ENCODE peak calls at places on chromosomes 16 and 17, in seven cellular contexts. F is HCT116, U is right lobe of liver, P is endothelial cell of umbilical vein, D is epithelial cell of esophagus, K is DND-41, R is stomach. W is an unnamed sample.

GRCh38 chr16:17696696-17697095 is 225.9 kb upstream of the XYLT1 start:
- DNase-seq in U (no peak), K (no peak), P (no peak), D (no peak), F (no peak), R (no peak), W (no peak)

GRCh38 chr16:83453977-83454376 is 353.8 kb upstream of the HSBP1 start:
- DNase-seq in U (no peak), F (no peak), P (no peak), R (no peak), D (no peak), K (no peak), W (no peak)

GRCh38 chr17:13557077-13557476 is 44.7 kb downstream of the HS3ST3A1 start:
- DNase-seq in D (no peak), R (no peak), K (no peak), P (no peak), F (no peak), U (no peak), W (peak)

GRCh38 chr16:88387941-88388627 is 5.3 kb downstream of the ZNF469 start:
- DNase-seq in P (peak), U (no peak), D (peak), K (no peak), F (no peak), R (peak), W (no peak)

GRCh38 chr16:89917773-89918452 is 749 bp upstream of the MC1R start:
- DNase-seq in R (peak), F (peak), U (peak), K (peak), P (peak), D (peak), W (peak)

GRCh38 chr17:10215286-10215685 is 16.9 kb upstream of the GAS7 start:
- DNase-seq in K (no peak), F (no peak), U (no peak), D (no peak), R (no peak), P (no peak), W (no peak)

GRCh38 chr17:82948081-82948511 is 108.3 kb upstream of the ZNF750 start:
- DNase-seq in R (no peak), F (no peak), P (no peak), D (no peak), K (no peak), U (peak), W (no peak)

GRCh38 chr17:70119961-70120360 is 44.9 kb downstream of the KCNJ16 start:
- DNase-seq in U (no peak), R (no peak), F (no peak), D (peak), P (peak), K (no peak), W (no peak)

GRCh38 chr16:57186630-57187507 is 740 bp downstream of the RSPRY1 start:
- DNase-seq in U (no peak), R (no peak), P (peak), K (peak), D (peak), F (no peak), W (peak)

GRCh38 chr17:50102164-50102991 is 7.2 kb downstream of the PDK2 start:
- DNase-seq in P (no peak), K (no peak), F (no peak), D (no peak), R (peak), U (peak), W (no peak)

GRCh38 chr17:81332949-81333570 is 38.0 kb upstream of the SLC38A10 start:
- DNase-seq in U (no peak), D (no peak), K (no peak), R (no peak), P (no peak), F (no peak), W (no peak)

GRCh38 chr17:50534979-50535326 is 2.4 kb downstream of the EPN3 start:
- DNase-seq in P (no peak), D (no peak), F (no peak), R (no peak), U (no peak), K (no peak), W (no peak)

GRCh38 chr17:31413081-31413799 is 21.8 kb downstream of the RAB11FIP4 start:
- DNase-seq in P (no peak), D (no peak), U (no peak), F (no peak), R (no peak), K (no peak), W (no peak)

GRCh38 chr17:81510798-81511549 is 1.6 kb downstream of the ACTG1 start:
- DNase-seq in R (no peak), U (no peak), P (peak), F (no peak), K (peak), D (no peak), W (no peak)

GRCh38 chr17:79146562-79146961 is 71.9 kb downstream of the ENGASE start:
- DNase-seq in U (no peak), F (no peak), K (no peak), R (no peak), D (no peak), P (no peak), W (no peak)

GRCh38 chr17:37447641-37448040 is 41.0 kb downstream of the TADA2A start:
- DNase-seq in P (peak), D (peak), K (no peak), F (peak), U (no peak), R (no peak), W (peak)

GRCh38 chr17:2689411-2690164 is 22.0 kb downstream of the CLUH start:
- DNase-seq in D (no peak), R (no peak), F (no peak), U (peak), P (no peak), K (no peak), W (no peak)

GRCh38 chr16:24041834-24042631 is 206.2 kb downstream of the PRKCB start:
- DNase-seq in R (peak), P (peak), F (peak), D (peak), K (peak), U (peak), W (peak)

GRCh38 chr17:16917995-16918394 is 53.9 kb downstream of the TNFRSF13B start:
- DNase-seq in P (no peak), R (peak), K (no peak), F (no peak), D (no peak), U (no peak), W (no peak)

GRCh38 chr17:31313982-31314787 is at the start of gene EVI2B:
- DNase-seq in D (peak), R (no peak), P (peak), K (no peak), U (no peak), F (no peak), W (peak)

GRCh38 chr17:65930140-65930715 is 261.7 kb downstream of the CEP112 start:
- DNase-seq in F (no peak), D (no peak), U (no peak), R (no peak), P (no peak), K (no peak), W (no peak)

GRCh38 chr16:24085665-24086064 is 170.5 kb upstream of the CACNG3 start:
- DNase-seq in K (no peak), P (no peak), U (no peak), R (no peak), F (no peak), D (no peak), W (no peak)

GRCh38 chr17:80755650-80756405 is 211.2 kb downstream of the RPTOR start:
- DNase-seq in R (no peak), U (no peak), F (no peak), P (no peak), D (no peak), K (no peak), W (no peak)

GRCh38 chr17:30922235-30922993 is 669 bp downstream of the ADAP2 start:
- DNase-seq in K (no peak), F (no peak), R (no peak), P (no peak), U (peak), D (no peak), W (no peak)

GRCh38 chr16:56615353-56615752 is 7.0 kb downstream of the MT2A start:
- DNase-seq in U (no peak), R (no peak), D (peak), F (no peak), K (no peak), P (no peak), W (no peak)

GRCh38 chr16:21116148-21116693 is 34.4 kb downstream of the DNAH3 start:
- DNase-seq in R (no peak), P (peak), F (no peak), D (no peak), K (no peak), U (no peak), W (no peak)
- H3K4me3 ChIP-seq in R (no peak), P (peak), F (no peak), D (no peak), K (no peak), U (no peak), W (no peak)

DNA sequence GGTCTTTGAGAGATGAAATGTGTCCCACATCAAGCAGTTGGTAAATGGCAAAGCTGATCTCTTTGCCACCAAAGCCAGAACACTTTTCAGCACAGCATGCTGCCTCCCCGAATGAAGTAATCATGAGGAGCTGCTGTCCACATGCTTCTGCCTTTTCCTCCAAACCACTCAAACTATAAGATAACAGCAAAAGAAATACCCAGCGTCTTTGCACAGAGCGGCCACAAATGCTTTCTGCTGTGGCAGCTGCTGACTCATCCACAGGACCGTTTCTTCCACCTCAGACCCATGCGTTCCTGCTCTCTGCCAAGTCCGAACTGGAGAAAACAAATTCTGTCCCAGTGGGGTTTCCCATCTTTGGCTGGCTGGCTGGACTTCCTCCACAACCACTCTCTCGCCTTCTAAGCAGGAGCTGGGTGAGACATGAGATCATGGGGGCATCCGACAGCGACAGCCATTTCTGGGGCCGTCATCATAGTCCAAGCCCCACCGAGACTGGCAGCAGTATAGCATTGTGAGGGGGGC is 27.1 kb downstream of the TBC1D3B start:
- DNase-seq in F (no peak), D (no peak), U (no peak), K (no peak), P (no peak), R (no peak), W (peak)
- TF ChIP-seq CTCF in F (peak), D (no peak), U (no peak), K (no peak), P (no peak), R (no peak), W (no peak)

GRCh38 chr17:8822401-8823035 is 23.4 kb upstream of the MFSD6L start:
- DNase-seq in D (no peak), F (no peak), P (no peak), U (no peak), R (no peak), K (no peak), W (no peak)

GRCh38 chr17:8823279-8823678 is 24.1 kb upstream of the MFSD6L start:
- DNase-seq in U (no peak), P (no peak), F (no peak), K (no peak), D (no peak), R (no peak), W (no peak)

GRCh38 chr17:8818654-8819330 is 19.6 kb upstream of the MFSD6L start:
- DNase-seq in F (no peak), R (no peak), D (no peak), K (no peak), P (no peak), U (no peak), W (no peak)

GRCh38 chr17:8820311-8821010 is 21.3 kb upstream of the MFSD6L start:
- DNase-seq in P (no peak), D (no peak), U (no peak), F (no peak), K (no peak), R (no peak), W (no peak)

GRCh38 chr17:8821446-8822105 is 22.4 kb upstream of the MFSD6L start:
- DNase-seq in K (no peak), F (no peak), U (no peak), P (no peak), R (no peak), D (no peak), W (no peak)
- H3K4me3 ChIP-seq in K (no peak), F (no peak), U (no peak), P (no peak), R (no peak), D (no peak), W (no peak)

GRCh38 chr17:45666046-45666600 is 118.0 kb upstream of the CRHR1 start:
- DNase-seq in R (no peak), D (no peak), K (no peak), F (no peak), P (no peak), U (no peak), W (no peak)

GRCh38 chr17:45666641-45667040 is 117.5 kb upstream of the CRHR1 start:
- DNase-seq in K (no peak), R (no peak), D (no peak), U (no peak), P (no peak), F (no peak), W (no peak)

GRCh38 chr17:45662432-45662831 is 121.7 kb upstream of the CRHR1 start:
- DNase-seq in K (no peak), F (no peak), D (no peak), R (no peak), U (no peak), P (no peak), W (no peak)

GRCh38 chr17:45660474-45660873 is 123.6 kb upstream of the CRHR1 start:
- DNase-seq in K (no peak), F (no peak), D (no peak), R (no peak), P (no peak), U (no peak), W (no peak)

GRCh38 chr17:45663772-45664171 is 120.3 kb upstream of the CRHR1 start:
- DNase-seq in P (no peak), D (no peak), F (no peak), K (no peak), U (no peak), R (no peak), W (no peak)
- TF ChIP-seq CTCF in P (no peak), D (no peak), F (peak), K (no peak), U (no peak), R (no peak), W (no peak)

DNA sequence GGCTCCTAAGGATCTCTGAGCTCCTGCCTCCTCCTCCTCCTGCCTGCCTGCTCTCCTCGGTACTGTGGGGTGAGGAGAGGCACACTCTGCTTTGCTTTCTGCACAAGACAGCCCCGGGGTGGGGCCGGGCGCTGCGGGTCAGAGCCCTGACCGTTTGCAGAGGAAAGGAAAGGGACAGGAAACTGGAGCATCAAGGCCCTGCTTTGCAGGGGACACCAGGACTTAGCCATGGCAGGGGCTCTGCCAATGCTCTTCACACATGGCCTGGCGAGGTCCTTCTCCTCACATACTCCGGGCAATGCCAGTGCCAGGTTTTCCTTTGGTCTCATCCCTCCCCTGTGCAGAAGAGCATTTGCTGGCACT is 23.7 kb upstream of the DOC2B start:
- DNase-seq in U (no peak), K (no peak), F (no peak), R (no peak), D (no peak), P (no peak), W (no peak)
- H3K4me3 ChIP-seq in U (no peak), K (no peak), F (no peak), R (no peak), D (no peak), P (no peak), W (no peak)

GRCh38 chr16:59170065-59170712 is 436.1 kb upstream of the GOT2 start:
- DNase-seq in P (no peak), R (no peak), F (no peak), D (no peak), K (no peak), U (no peak), W (no peak)
- TF ChIP-seq CTCF in P (no peak), R (no peak), F (no peak), D (no peak), K (no peak), U (no peak), W (no peak)

DNA sequence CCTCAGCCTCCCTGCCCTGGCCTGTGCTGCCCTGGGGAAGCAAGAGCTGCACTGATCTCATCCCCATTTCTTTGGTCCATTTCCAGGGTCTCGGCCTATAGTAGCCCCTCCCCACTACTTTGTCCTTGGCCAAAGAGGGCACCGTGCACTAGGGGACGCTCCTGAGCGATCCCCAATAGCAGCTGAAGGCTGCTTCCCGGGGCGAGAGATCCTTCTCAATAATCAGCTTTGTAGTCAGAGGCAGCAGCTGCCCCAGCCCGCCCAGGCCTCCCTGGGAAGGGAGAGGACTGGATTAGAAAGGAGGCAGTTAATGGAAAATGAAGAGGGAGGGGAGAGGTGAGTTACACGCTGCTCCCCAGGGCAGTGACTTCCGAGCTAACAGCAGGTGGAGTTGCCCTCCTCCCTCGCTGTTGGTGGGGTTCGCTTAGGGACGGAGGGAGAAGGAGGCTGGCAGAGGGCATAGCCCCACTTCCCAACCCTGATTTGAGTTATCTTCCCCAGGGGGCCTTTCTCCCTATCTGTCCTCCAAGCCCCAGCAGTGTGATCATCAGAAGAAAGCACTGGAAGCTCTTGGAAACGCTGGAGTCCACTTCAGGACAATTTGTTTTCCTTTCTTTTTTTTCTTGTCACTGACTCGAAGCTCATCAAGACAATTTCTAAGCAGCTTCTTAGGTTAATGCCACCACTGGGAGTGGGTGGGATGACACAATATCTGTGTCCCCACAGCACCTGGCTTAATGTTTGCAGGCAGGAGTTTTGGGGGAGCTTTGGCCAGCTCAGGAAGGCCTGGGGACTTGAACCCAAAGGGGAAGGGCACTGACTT is 2.6 kb downstream of the MXRA7 start:
- DNase-seq in D (no peak), F (no peak), P (no peak), R (no peak), U (no peak), K (no peak), W (no peak)
- H3K4me3 ChIP-seq in D (no peak), F (peak), P (no peak), R (peak), U (no peak), K (no peak), W (peak)

GRCh38 chr17:57733085-57733484 is 12.0 kb downstream of the CCDC182 start:
- DNase-seq in R (no peak), K (no peak), P (no peak), D (no peak), U (no peak), F (no peak), W (no peak)

GRCh38 chr17:57737450-57737849 is 7.6 kb downstream of the CCDC182 start:
- DNase-seq in P (no peak), F (no peak), U (no peak), K (no peak), D (no peak), R (no peak), W (no peak)

GRCh38 chr17:57735230-57735629 is 9.9 kb downstream of the CCDC182 start:
- DNase-seq in U (no peak), P (no peak), F (no peak), R (no peak), D (no peak), K (no peak), W (no peak)

GRCh38 chr17:57732062-57732461 is 13.0 kb downstream of the CCDC182 start:
- DNase-seq in F (no peak), D (no peak), U (peak), R (no peak), P (no peak), K (no peak), W (no peak)

DNA sequence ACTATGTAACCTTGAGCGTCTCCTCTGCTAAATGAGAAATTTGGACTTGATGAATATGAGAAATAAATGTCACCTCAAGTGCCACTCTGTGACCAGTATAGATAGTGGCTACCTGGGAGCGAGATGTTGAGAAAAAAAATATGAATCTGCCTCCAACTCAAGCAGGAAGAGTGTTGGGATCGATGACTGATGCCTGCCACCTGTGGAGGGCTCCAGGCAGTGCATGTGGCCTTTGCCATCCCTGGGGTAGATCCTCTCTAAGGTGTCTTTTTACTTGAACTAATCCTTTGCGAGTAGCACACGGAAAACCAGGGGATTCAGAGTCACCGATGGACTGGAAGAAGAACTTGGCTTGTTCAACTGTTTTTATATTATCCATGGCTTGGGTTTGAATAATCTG is 9.4 kb downstream of the CCDC182 start:
- DNase-seq in K (peak), F (peak), D (peak), U (no peak), P (no peak), R (no peak), W (no peak)
- TF ChIP-seq CTCF in K (peak), F (peak), D (peak), U (no peak), P (peak), R (no peak), W (peak)

GRCh38 chr16:10957771-10958486 is 13.6 kb downstream of the CLEC16A start:
- DNase-seq in U (no peak), R (no peak), F (no peak), D (peak), P (peak), K (no peak), W (no peak)
- H3K4me3 ChIP-seq in U (no peak), R (no peak), F (no peak), D (no peak), P (no peak), K (no peak), W (no peak)